ENCODE peak calls at places on chromosomes 13 and 19, in ten cellular contexts. R is brain microvascular endothelial cell; I is Caco-2; L is aorta; K is lower leg skin; F is pancreas; T is A172; A is thyroid gland; B is T-helper 1 cell; V is activated T-cell treated with anti-CD3 and anti-CD28 coated beads, Interleukin-2, amount 50 U/mL, for 48 hours. P is an unnamed sample.

GRCh38 chr19:41001243-41001971 is 10.3 kb downstream of the CYP2B6 start:
- DNase-seq in R (no peak), I (no peak), L (no peak), K (no peak), F (no peak), T (no peak), A (no peak), B (no peak), V (no peak), P (no peak)

GRCh38 chr19:4328243-4328990 is 10.2 kb downstream of the STAP2 start:
- DNase-seq in R (peak; percentile 96), I (peak; percentile 82), L (peak; percentile 91), K (peak; percentile 98), F (peak; percentile 96), T (peak; percentile 19), A (peak; percentile 94), B (peak; percentile 94), V (peak; percentile 98), P (peak; percentile 100)

GRCh38 chr13:43663474-43664090 is 123.2 kb downstream of the ENOX1 start:
- DNase-seq in R (no peak), I (no peak), L (no peak), K (no peak), F (no peak), T (peak; percentile 3), A (no peak), B (no peak), V (no peak), P (no peak)

GRCh38 chr19:47378246-47378645 is 29.1 kb downstream of the DHX34 start:
- DNase-seq in R (no peak), I (no peak), L (no peak), K (no peak), F (no peak), T (no peak), A (no peak), B (no peak), V (no peak), P (no peak)

GRCh38 chr19:1106841-1107654 is 3.3 kb downstream of the GPX4 start:
- DNase-seq in R (no peak), I (no peak), L (no peak), K (no peak), F (no peak), T (peak; percentile 63), A (no peak), B (no peak), V (no peak), P (no peak)

GRCh38 chr13:113806104-113806471 is 47.1 kb downstream of the TMEM255B start:
- DNase-seq in R (no peak), I (no peak), L (peak; percentile 18), K (no peak), F (no peak), T (no peak), A (no peak), B (no peak), V (no peak), P (peak; percentile 48)

GRCh38 chr19:10726268-10726667 is 8.4 kb downstream of the DNM2 start:
- DNase-seq in R (no peak), I (no peak), L (no peak), K (no peak), F (no peak), T (no peak), A (no peak), B (no peak), V (no peak), P (no peak)

GRCh38 chr19:12841094-12841493 is 2.8 kb downstream of the MAST1 start:
- DNase-seq in R (no peak), I (no peak), L (no peak), K (no peak), F (no peak), T (no peak), A (no peak), B (no peak), V (peak; percentile 57), P (no peak)

GRCh38 chr13:74449811-74450524 is 315.8 kb upstream of the KLF12 start:
- DNase-seq in R (no peak), I (no peak), L (no peak), K (no peak), F (no peak), T (no peak), A (no peak), B (no peak), V (no peak), P (no peak)

GRCh38 chr13:51222510-51223283 is 499 bp downstream of the FAM124A start:
- DNase-seq in R (no peak), I (peak; percentile 29), L (no peak), K (no peak), F (no peak), T (no peak), A (peak; percentile 20), B (no peak), V (peak; percentile 38), P (no peak)

GRCh38 chr19:17784201-17785008 is 10.5 kb upstream of the B3GNT3 start:
- DNase-seq in R (peak; percentile 55), I (peak; percentile 51), L (peak; percentile 78), K (no peak), F (peak; percentile 60), T (peak; percentile 70), A (peak; percentile 58), B (peak; percentile 63), V (peak; percentile 85), P (peak; percentile 78)

GRCh38 chr19:10727599-10728250 is 9.8 kb downstream of the DNM2 start:
- DNase-seq in R (no peak), I (no peak), L (no peak), K (no peak), F (no peak), T (no peak), A (no peak), B (no peak), V (no peak), P (no peak)

GRCh38 chr19:5632657-5633056 is 9.8 kb downstream of the SAFB start:
- DNase-seq in R (no peak), I (no peak), L (no peak), K (peak; percentile 14), F (no peak), T (no peak), A (no peak), B (no peak), V (no peak), P (no peak)

GRCh38 chr13:100547805-100548204 is 40.8 kb downstream of the GGACT start:
- DNase-seq in R (no peak), I (no peak), L (no peak), K (no peak), F (peak; percentile 65), T (no peak), A (peak; percentile 71), B (no peak), V (no peak), P (no peak)

GRCh38 chr19:15252398-15253018 is 20.3 kb upstream of the EPHX3 start:
- DNase-seq in R (peak; percentile 33), I (no peak), L (peak; percentile 81), K (no peak), F (no peak), T (peak; percentile 39), A (no peak), B (no peak), V (peak; percentile 32), P (peak; percentile 76)

GRCh38 chr13:113049521-113049941 is 56.1 kb upstream of the F7 start:
- DNase-seq in R (no peak), I (no peak), L (peak; percentile 49), K (peak; percentile 83), F (no peak), T (no peak), A (no peak), B (no peak), V (no peak), P (peak; percentile 57)

GRCh38 chr13:110358381-110358780 is 51.3 kb downstream of the COL4A2 start:
- DNase-seq in R (no peak), I (no peak), L (no peak), K (no peak), F (no peak), T (no peak), A (no peak), B (no peak), V (no peak), P (no peak)

GRCh38 chr13:91369432-91369831 is 21.9 kb downstream of the MIR17HG start:
- DNase-seq in R (peak; percentile 60), I (no peak), L (no peak), K (no peak), F (no peak), T (peak; percentile 67), A (no peak), B (no peak), V (peak; percentile 46), P (no peak)

GRCh38 chr13:75263741-75264407 is 218.1 kb downstream of the TBC1D4 start:
- DNase-seq in R (no peak), I (no peak), L (no peak), K (no peak), F (no peak), T (peak; percentile 35), A (no peak), B (no peak), V (no peak), P (no peak)

GRCh38 chr19:51368366-51369282 is at the start of gene CLDND2:
- DNase-seq in R (no peak), I (no peak), L (no peak), K (no peak), F (no peak), T (no peak), A (no peak), B (no peak), V (peak; percentile 62), P (no peak)

GRCh38 chr13:94967183-94968039 is 255.1 kb upstream of the SOX21 start:
- DNase-seq in R (no peak), I (no peak), L (no peak), K (no peak), F (no peak), T (peak; percentile 26), A (no peak), B (no peak), V (peak; percentile 59), P (peak; percentile 67)

GRCh38 chr19:32599736-32600157 is 18.8 kb downstream of the PDCD5 start:
- DNase-seq in R (peak; percentile 10), I (peak; percentile 60), L (no peak), K (peak; percentile 50), F (no peak), T (peak; percentile 76), A (peak; percentile 38), B (peak; percentile 57), V (peak; percentile 31), P (no peak)

GRCh38 chr19:21202865-21203494 is 61.1 kb downstream of the ZNF431 start:
- DNase-seq in R (no peak), I (no peak), L (no peak), K (no peak), F (no peak), T (no peak), A (peak; percentile 19), B (peak; percentile 27), V (peak; percentile 30), P (no peak)

GRCh38 chr19:17262557-17262956 is 2.0 kb downstream of the USHBP1 start:
- DNase-seq in R (no peak), I (no peak), L (no peak), K (no peak), F (no peak), T (no peak), A (no peak), B (no peak), V (no peak), P (no peak)